ENCODE peak calls at places on chromosomes 16 and 17, in seven cellular contexts. K is NCI-H748 treated with DMSO at 0.1 percent for 48 hours, V is endothelial cell, X is cerebellar cortex, C is omental fat pad, U is HEK293T, W is adrenal gland. O is an unnamed sample.

GRCh38 chr16:24508614-24509013 is 30.8 kb upstream of the RBBP6 start:
- DNase-seq in V (no peak), K (no peak), C (no peak), W (peak), U (no peak), X (peak), O (no peak)

GRCh38 chr17:68197997-68198930 is 49.6 kb upstream of the AMZ2 start:
- DNase-seq in U (no peak), K (peak), V (no peak), X (no peak), W (no peak), C (no peak), O (peak)

GRCh38 chr16:85897384-85897783 is 1.6 kb upstream of the IRF8 start:
- DNase-seq in W (no peak), K (no peak), U (no peak), C (no peak), V (no peak), X (no peak), O (no peak)

GRCh38 chr16:361341-361871 is 8.9 kb upstream of the AXIN1 start:
- DNase-seq in C (no peak), X (no peak), V (no peak), W (no peak), K (no peak), U (no peak), O (no peak)

GRCh38 chr16:24731722-24732419 is 2.4 kb downstream of the TNRC6A start:
- DNase-seq in U (no peak), C (no peak), V (no peak), K (no peak), W (peak), X (peak), O (no peak)

GRCh38 chr16:17105239-17105721 is 365.5 kb downstream of the XYLT1 start:
- DNase-seq in C (no peak), W (peak), V (no peak), U (no peak), X (no peak), K (no peak), O (no peak)

GRCh38 chr16:27980076-27980775 is 83.3 kb downstream of the GSG1L start:
- DNase-seq in W (no peak), C (no peak), V (no peak), U (no peak), X (peak), K (no peak), O (no peak)

GRCh38 chr17:48622857-48623256 is 3.3 kb downstream of the HOXB9 start:
- DNase-seq in W (no peak), V (no peak), C (no peak), K (no peak), U (no peak), X (no peak), O (no peak)

GRCh38 chr17:12928736-12929135 is 89.1 kb downstream of the ELAC2 start:
- DNase-seq in C (no peak), W (no peak), V (no peak), K (no peak), X (peak), U (no peak), O (no peak)

GRCh38 chr17:67019126-67019507 is 25.2 kb upstream of the CACNG1 start:
- DNase-seq in U (no peak), C (no peak), X (peak), V (no peak), W (no peak), K (no peak), O (no peak)

GRCh38 chr17:73343739-73344454 is 32.1 kb upstream of the CDC42EP4 start:
- DNase-seq in W (no peak), C (no peak), V (no peak), K (no peak), U (no peak), X (no peak), O (no peak)

GRCh38 chr16:49567940-49568339 is 194.3 kb downstream of the C16orf78 start:
- DNase-seq in K (no peak), X (no peak), W (no peak), V (no peak), U (no peak), C (no peak), O (no peak)

GRCh38 chr16:66843191-66843590 is 1.0 kb upstream of the CA7 start:
- DNase-seq in V (no peak), C (no peak), W (peak), U (no peak), K (no peak), X (no peak), O (no peak)